ENCODE peak calls at places on chromosomes 6 and 20, in eight cellular contexts. A, H, D, W, Q, R, Y and L are unnamed samples.

GRCh38 chr6:66153247-66153646 is 446.2 kb upstream of the EYS start:
- DNase-seq in H (no peak), W (no peak), R (no peak), A (no peak), D (no peak), Q (no peak), Y (no peak), L (no peak)

GRCh38 chr20:19958243-19958642 is 58.9 kb upstream of the NAA20 start:
- DNase-seq in R (no peak), W (no peak), H (no peak), A (no peak), D (no peak), Q (no peak), Y (no peak), L (no peak)

GRCh38 chr20:32128167-32128566 is 18.7 kb downstream of the TM9SF4 start:
- DNase-seq in R (no peak), H (no peak), D (no peak), Q (no peak), Y (no peak), W (no peak), A (no peak), L (no peak)

GRCh38 chr6:21083708-21084107 is 509.8 kb upstream of the SOX4 start:
- DNase-seq in W (no peak), Q (no peak), R (no peak), A (no peak), D (no peak), Y (no peak), H (no peak), L (no peak)

GRCh38 chr6:168877821-168878282 is 375.8 kb downstream of the THBS2 start:
- DNase-seq in Q (no peak), W (no peak), A (no peak), D (no peak), H (no peak), Y (no peak), R (no peak), L (no peak)

GRCh38 chr20:19628570-19629134 is 129.4 kb upstream of the RIN2 start:
- DNase-seq in A (peak), Q (peak), D (peak), H (peak), Y (no peak), R (peak), W (no peak), L (no peak)

GRCh38 chr6:112571486-112571885 is 224.4 kb downstream of the RFPL4B start:
- DNase-seq in Y (no peak), A (peak), H (no peak), W (peak), Q (no peak), D (peak), R (no peak), L (no peak)

GRCh38 chr6:44194326-44194725 is 22.4 kb upstream of the MYMX start:
- DNase-seq in W (no peak), A (no peak), R (no peak), Q (no peak), H (no peak), D (no peak), Y (no peak), L (no peak)

GRCh38 chr6:45432944-45433343 is 55.2 kb upstream of the SUPT3H start:
- DNase-seq in W (no peak), Q (no peak), H (no peak), D (peak), R (no peak), A (peak), Y (no peak), L (no peak)

GRCh38 chr6:50853924-50854323 is 35.3 kb downstream of the TFAP2B start:
- DNase-seq in A (no peak), D (no peak), Q (no peak), H (no peak), W (no peak), Y (no peak), R (no peak), L (no peak)

GRCh38 chr6:16688984-16689636 is 72.2 kb downstream of the ATXN1 start:
- DNase-seq in A (peak), Q (no peak), Y (no peak), R (no peak), H (no peak), W (no peak), D (peak), L (no peak)

GRCh38 chr20:35329435-35330139 is 37.4 kb upstream of the FAM83C start:
- DNase-seq in R (peak), Q (no peak), A (peak), D (peak), W (no peak), H (no peak), Y (no peak), L (no peak)

GRCh38 chr6:92496527-92496926 is 922.8 kb downstream of the EPHA7 start:
- DNase-seq in R (no peak), A (no peak), Q (no peak), D (no peak), W (no peak), H (no peak), Y (no peak), L (no peak)

GRCh38 chr20:57350086-57350710 is 857 bp upstream of the RAE1 start:
- DNase-seq in Y (no peak), H (no peak), A (peak), D (peak), Q (no peak), R (no peak), W (no peak), L (no peak)

GRCh38 chr6:161748535-161749386 is 474.9 kb upstream of the AGPAT4 start:
- DNase-seq in A (no peak), W (no peak), D (no peak), H (no peak), Q (no peak), Y (peak), R (no peak), L (no peak)

GRCh38 chr20:59647271-59647670 is 42.9 kb downstream of the PHACTR3 start:
- DNase-seq in Y (no peak), D (no peak), A (no peak), H (no peak), Q (no peak), W (no peak), R (no peak), L (no peak)

GRCh38 chr20:2771631-2772080 is 28.8 kb downstream of the CPXM1 start:
- DNase-seq in Q (no peak), D (no peak), W (no peak), R (no peak), Y (no peak), H (no peak), A (peak), L (no peak)
- TF ChIP-seq CTCF in Q (no peak), D (no peak), W (no peak), R (no peak), Y (no peak), H (no peak), A (no peak), L (no peak)

GRCh38 chr6:2697291-2697690 is 53.4 kb downstream of the MYLK4 start:
- DNase-seq in Y (no peak), W (no peak), D (no peak), Q (no peak), A (no peak), H (no peak), R (no peak), L (no peak)
- TF ChIP-seq CTCF in Y (no peak), W (no peak), D (no peak), Q (no peak), A (no peak), H (no peak), R (no peak), L (no peak)

GRCh38 chr20:33668087-33668790 is 1.5 kb downstream of the ACTL10 start:
- DNase-seq in A (no peak), D (no peak), Q (no peak), W (peak), R (peak), H (no peak), Y (no peak), L (peak)

GRCh38 chr20:33668791-33669155 is 2.0 kb downstream of the ACTL10 start:
- DNase-seq in A (no peak), Y (no peak), H (no peak), Q (no peak), R (no peak), W (no peak), D (no peak), L (no peak)

GRCh38 chr20:33669224-33669623 is 2.5 kb downstream of the ACTL10 start:
- DNase-seq in H (no peak), A (no peak), Q (no peak), D (no peak), R (no peak), Y (no peak), W (no peak), L (no peak)

GRCh38 chr20:33666293-33667244 is at the start of gene ACTL10:
- DNase-seq in Y (peak), H (peak), R (peak), A (peak), W (peak), Q (peak), D (peak), L (peak)

GRCh38 chr20:33667245-33668086 is 723 bp downstream of the ACTL10 start:
- DNase-seq in H (peak), Y (peak), Q (peak), D (peak), A (peak), W (no peak), R (peak), L (no peak)
- TF ChIP-seq CTCF in H (no peak), Y (peak), Q (no peak), D (no peak), A (no peak), W (no peak), R (no peak), L (peak)

GRCh38 chr6:6008114-6008647 is 1.5 kb upstream of the NRN1 start:
- DNase-seq in H (no peak), Y (no peak), A (no peak), W (no peak), D (no peak), Q (no peak), R (no peak), L (no peak)

GRCh38 chr6:6006428-6007310 is at the start of gene NRN1:
- DNase-seq in D (peak), Q (no peak), Y (no peak), A (no peak), W (no peak), H (no peak), R (peak), L (no peak)

GRCh38 chr6:6005467-6006427 is 978 bp downstream of the NRN1 start:
- DNase-seq in R (no peak), H (no peak), Y (no peak), W (no peak), A (no peak), Q (no peak), D (peak), L (no peak)

GRCh38 chr6:6008648-6009421 is 2.1 kb upstream of the NRN1 start:
- DNase-seq in Y (peak), Q (no peak), W (peak), R (peak), D (peak), H (peak), A (no peak), L (no peak)

GRCh38 chr6:6007311-6008113 is 787 bp upstream of the NRN1 start:
- DNase-seq in H (peak), R (peak), Q (no peak), D (peak), W (no peak), A (no peak), Y (no peak), L (no peak)
- TF ChIP-seq CTCF in H (no peak), R (peak), Q (no peak), D (peak), W (no peak), A (no peak), Y (peak), L (peak)